ENCODE peak calls at places on chromosomes 11 and 22, in four cellular contexts. C is progenitor cell of endocrine pancreas, B is posterior vena cava, I is sciatic nerve. O is an unnamed sample.

GRCh38 chr22:20550851-20551744 is 43.7 kb downstream of the MED15 start:
- DNase-seq in C (no peak), B (peak; percentile 88), I (peak; percentile 70), O (no peak)

GRCh38 chr11:102730036-102730815 is 5.5 kb upstream of the MMP8 start:
- DNase-seq in C (no peak), B (no peak), I (no peak), O (no peak)

GRCh38 chr22:46374663-46375474 is 39.4 kb downstream of the TRMU start:
- DNase-seq in C (no peak), B (no peak), I (no peak), O (no peak)

GRCh38 chr11:120098503-120099054 is 39.3 kb downstream of the TRIM29 start:
- DNase-seq in C (no peak), B (no peak), I (no peak), O (no peak)

GRCh38 chr11:112044961-112045360 is 19.8 kb downstream of the DLAT start:
- DNase-seq in C (no peak), B (no peak), I (no peak), O (no peak)

GRCh38 chr22:36536717-36537116 is 7.8 kb upstream of the EIF3D start:
- DNase-seq in C (no peak), B (no peak), I (no peak), O (no peak)

GRCh38 chr11:67605231-67606011 is 1.3 kb upstream of the NDUFV1 start:
- DNase-seq in C (no peak), B (peak; percentile 58), I (no peak), O (no peak)

GRCh38 chr11:109112748-109113378 is 309.1 kb upstream of the C11orf87 start:
- DNase-seq in C (no peak), B (no peak), I (no peak), O (no peak)

GRCh38 chr11:3967695-3968094 is 112.2 kb downstream of the STIM1 start:
- DNase-seq in C (no peak), B (no peak), I (no peak), O (no peak)

GRCh38 chr11:37277896-37278465 is 679.9 kb upstream of the RAG2 start:
- DNase-seq in C (no peak), B (no peak), I (no peak), O (no peak)

GRCh38 chr11:86447763-86448480 is 73.2 kb downstream of the CCDC81 start:
- DNase-seq in C (no peak), B (no peak), I (no peak), O (no peak)